ENCODE peak calls at places on chromosomes 7 and 10, in nine cellular contexts. D is effector memory CD8-positive, alpha-beta T cell; M is RPMI8226; Y is cardiac muscle cell; Q is GOT3; S is activated CD8-positive, alpha-beta T cell treated with anti-CD3 and anti-CD28 coated beads for 36 hours; L is NCI-H1105; X is psoas muscle; P is NCI-H1436. H is an unnamed sample.

GRCh38 chr10:122115874-122116273 is 126.9 kb downstream of the TACC2 start:
- DNase-seq in D (no peak), M (no peak), Y (no peak), Q (no peak), S (no peak), L (no peak), X (no peak), P (no peak), H (no peak)

GRCh38 chr7:87589631-87590030 is 11.1 kb downstream of the ABCB1 start:
- DNase-seq in D (no peak), M (no peak), Y (no peak), Q (no peak), S (no peak), L (no peak), X (no peak), P (no peak), H (no peak)

GRCh38 chr7:101558742-101559325 is 70.3 kb downstream of the MYL10 start:
- DNase-seq in D (no peak), M (peak; percentile 47), Y (no peak), Q (no peak), S (no peak), L (no peak), X (peak; percentile 33), P (no peak), H (no peak)

GRCh38 chr10:24254180-24254579 is 45.2 kb downstream of the KIAA1217 start:
- DNase-seq in D (no peak), M (no peak), Y (no peak), Q (no peak), S (no peak), L (no peak), X (peak; percentile 72), P (no peak), H (no peak)

GRCh38 chr10:93703066-93703465 is 674 bp upstream of the FRA10AC1 start:
- DNase-seq in D (no peak), M (no peak), Y (no peak), Q (no peak), S (no peak), L (peak; percentile 1), X (no peak), P (peak; percentile 23), H (no peak)

GRCh38 chr7:102988631-102989030 is 75.8 kb downstream of the LRRC17 start:
- DNase-seq in D (no peak), M (no peak), Y (no peak), Q (no peak), S (no peak), L (no peak), X (no peak), P (no peak), H (no peak)

GRCh38 chr7:134823400-134823799 is 44.0 kb downstream of the CALD1 start:
- DNase-seq in D (no peak), M (no peak), Y (no peak), Q (no peak), S (no peak), L (no peak), X (no peak), P (no peak), H (no peak)

GRCh38 chr10:132965411-132966057 is 23.2 kb upstream of the CFAP46 start:
- DNase-seq in D (no peak), M (no peak), Y (no peak), Q (no peak), S (no peak), L (no peak), X (peak; percentile 12), P (no peak), H (no peak)

GRCh38 chr7:155656891-155657290 is 12.4 kb downstream of the RBM33 start:
- DNase-seq in D (no peak), M (no peak), Y (no peak), Q (no peak), S (no peak), L (no peak), X (no peak), P (no peak), H (no peak)

GRCh38 chr10:32481606-32482005 is 35.7 kb downstream of the CCDC7 start:
- DNase-seq in D (no peak), M (no peak), Y (no peak), Q (no peak), S (no peak), L (no peak), X (no peak), P (no peak), H (no peak)

GRCh38 chr7:31935115-31935514 is 135.1 kb downstream of the PDE1C start:
- DNase-seq in D (no peak), M (no peak), Y (no peak), Q (no peak), S (no peak), L (no peak), X (no peak), P (no peak), H (no peak)